ENCODE peak calls at places on chromosome 19, in ten cellular contexts. One of them, this sample, is unnamed.

GRCh38 chr19:8605514-8605913 is 5.0 kb downstream of the ADAMTS10 start:
- DNase-seq in stimulated activated effector memory CD8-positive, alpha-beta T cell treated with anti-CD3 and anti-CD28 coated beads, Interleukin-12 subunit alpha, Interleukin-12 subunit beta, amount 100 ng/mL, for 72 hours: no peak
- DNase-seq in stimulated activated CD8-positive, alpha-beta memory T cell treated with anti-CD3 and anti-CD28 coated beads, Interleukin-4, amount 100 ng/mL, for 1 hour: no peak
- DNase-seq in activated CD4-positive, alpha-beta T cell treated with anti-CD3 and anti-CD28 coated beads for 24 hours: no peak
- DNase-seq in right lobe of liver: no peak
- DNase-seq in keratinocyte: no peak
- DNase-seq in NCI-H69: no peak
- DNase-seq in fibroblast of mammary gland: no peak
- DNase-seq in stimulated activated CD4-positive, alpha-beta T cell treated with anti-CD3 and anti-CD28 coated beads, Interleukin-15, amount 100 ng/mL, for 1 hour: no peak
- DNase-seq in spleen: no peak
- DNase-seq in this sample: no peak

GRCh38 chr19:4229179-4229931 is at the start of gene EBI3:
- DNase-seq in NCI-H69: peak
- DNase-seq in right lobe of liver: peak
- DNase-seq in keratinocyte: no peak
- DNase-seq in fibroblast of mammary gland: peak
- DNase-seq in stimulated activated CD4-positive, alpha-beta T cell treated with anti-CD3 and anti-CD28 coated beads, Interleukin-15, amount 100 ng/mL, for 1 hour: no peak
- DNase-seq in stimulated activated effector memory CD8-positive, alpha-beta T cell treated with anti-CD3 and anti-CD28 coated beads, Interleukin-12 subunit alpha, Interleukin-12 subunit beta, amount 100 ng/mL, for 72 hours: peak
- DNase-seq in spleen: peak
- DNase-seq in activated CD4-positive, alpha-beta T cell treated with anti-CD3 and anti-CD28 coated beads for 24 hours: peak
- DNase-seq in stimulated activated CD8-positive, alpha-beta memory T cell treated with anti-CD3 and anti-CD28 coated beads, Interleukin-4, amount 100 ng/mL, for 1 hour: no peak
- DNase-seq in this sample: no peak

GRCh38 chr19:10797078-10797477 is 38.9 kb downstream of the TMED1 start:
- DNase-seq in stimulated activated CD8-positive, alpha-beta memory T cell treated with anti-CD3 and anti-CD28 coated beads, Interleukin-4, amount 100 ng/mL, for 1 hour: peak
- DNase-seq in activated CD4-positive, alpha-beta T cell treated with anti-CD3 and anti-CD28 coated beads for 24 hours: no peak
- DNase-seq in fibroblast of mammary gland: no peak
- DNase-seq in NCI-H69: no peak
- DNase-seq in stimulated activated CD4-positive, alpha-beta T cell treated with anti-CD3 and anti-CD28 coated beads, Interleukin-15, amount 100 ng/mL, for 1 hour: peak
- DNase-seq in keratinocyte: no peak
- DNase-seq in spleen: no peak
- DNase-seq in stimulated activated effector memory CD8-positive, alpha-beta T cell treated with anti-CD3 and anti-CD28 coated beads, Interleukin-12 subunit alpha, Interleukin-12 subunit beta, amount 100 ng/mL, for 72 hours: peak
- DNase-seq in right lobe of liver: no peak
- DNase-seq in this sample: no peak

GRCh38 chr19:16325161-16325527 is 518 bp downstream of the KLF2 start:
- DNase-seq in stimulated activated CD8-positive, alpha-beta memory T cell treated with anti-CD3 and anti-CD28 coated beads, Interleukin-4, amount 100 ng/mL, for 1 hour: no peak
- DNase-seq in stimulated activated CD4-positive, alpha-beta T cell treated with anti-CD3 and anti-CD28 coated beads, Interleukin-15, amount 100 ng/mL, for 1 hour: peak
- DNase-seq in spleen: peak
- DNase-seq in stimulated activated effector memory CD8-positive, alpha-beta T cell treated with anti-CD3 and anti-CD28 coated beads, Interleukin-12 subunit alpha, Interleukin-12 subunit beta, amount 100 ng/mL, for 72 hours: peak
- DNase-seq in keratinocyte: no peak
- DNase-seq in activated CD4-positive, alpha-beta T cell treated with anti-CD3 and anti-CD28 coated beads for 24 hours: no peak
- DNase-seq in fibroblast of mammary gland: no peak
- DNase-seq in right lobe of liver: peak
- DNase-seq in NCI-H69: peak
- DNase-seq in this sample: peak

GRCh38 chr19:7442423-7442822 is 46.4 kb downstream of the PEX11G start:
- DNase-seq in keratinocyte: no peak
- DNase-seq in stimulated activated effector memory CD8-positive, alpha-beta T cell treated with anti-CD3 and anti-CD28 coated beads, Interleukin-12 subunit alpha, Interleukin-12 subunit beta, amount 100 ng/mL, for 72 hours: no peak
- DNase-seq in activated CD4-positive, alpha-beta T cell treated with anti-CD3 and anti-CD28 coated beads for 24 hours: no peak
- DNase-seq in spleen: no peak
- DNase-seq in right lobe of liver: no peak
- DNase-seq in NCI-H69: no peak
- DNase-seq in fibroblast of mammary gland: peak
- DNase-seq in stimulated activated CD8-positive, alpha-beta memory T cell treated with anti-CD3 and anti-CD28 coated beads, Interleukin-4, amount 100 ng/mL, for 1 hour: no peak
- DNase-seq in stimulated activated CD4-positive, alpha-beta T cell treated with anti-CD3 and anti-CD28 coated beads, Interleukin-15, amount 100 ng/mL, for 1 hour: no peak
- DNase-seq in this sample: no peak

GRCh38 chr19:47047931-47048399 is 459 bp downstream of the TMEM160 start:
- DNase-seq in activated CD4-positive, alpha-beta T cell treated with anti-CD3 and anti-CD28 coated beads for 24 hours: peak
- DNase-seq in stimulated activated CD4-positive, alpha-beta T cell treated with anti-CD3 and anti-CD28 coated beads, Interleukin-15, amount 100 ng/mL, for 1 hour: peak
- DNase-seq in right lobe of liver: peak
- DNase-seq in NCI-H69: peak
- DNase-seq in stimulated activated CD8-positive, alpha-beta memory T cell treated with anti-CD3 and anti-CD28 coated beads, Interleukin-4, amount 100 ng/mL, for 1 hour: peak
- DNase-seq in stimulated activated effector memory CD8-positive, alpha-beta T cell treated with anti-CD3 and anti-CD28 coated beads, Interleukin-12 subunit alpha, Interleukin-12 subunit beta, amount 100 ng/mL, for 72 hours: peak
- DNase-seq in spleen: peak
- DNase-seq in keratinocyte: peak
- DNase-seq in fibroblast of mammary gland: peak
- DNase-seq in this sample: peak

GRCh38 chr19:40806385-40807146 is 7.6 kb downstream of the EGLN2 start:
- DNase-seq in NCI-H69: peak
- DNase-seq in right lobe of liver: peak
- DNase-seq in stimulated activated CD8-positive, alpha-beta memory T cell treated with anti-CD3 and anti-CD28 coated beads, Interleukin-4, amount 100 ng/mL, for 1 hour: no peak
- DNase-seq in spleen: peak
- DNase-seq in stimulated activated effector memory CD8-positive, alpha-beta T cell treated with anti-CD3 and anti-CD28 coated beads, Interleukin-12 subunit alpha, Interleukin-12 subunit beta, amount 100 ng/mL, for 72 hours: peak
- DNase-seq in activated CD4-positive, alpha-beta T cell treated with anti-CD3 and anti-CD28 coated beads for 24 hours: peak
- DNase-seq in keratinocyte: peak
- DNase-seq in fibroblast of mammary gland: peak
- DNase-seq in stimulated activated CD4-positive, alpha-beta T cell treated with anti-CD3 and anti-CD28 coated beads, Interleukin-15, amount 100 ng/mL, for 1 hour: peak
- DNase-seq in this sample: peak

GRCh38 chr19:12779162-12779993 is 4.0 kb upstream of the HOOK2 start:
- DNase-seq in stimulated activated CD4-positive, alpha-beta T cell treated with anti-CD3 and anti-CD28 coated beads, Interleukin-15, amount 100 ng/mL, for 1 hour: no peak
- DNase-seq in activated CD4-positive, alpha-beta T cell treated with anti-CD3 and anti-CD28 coated beads for 24 hours: no peak
- DNase-seq in stimulated activated CD8-positive, alpha-beta memory T cell treated with anti-CD3 and anti-CD28 coated beads, Interleukin-4, amount 100 ng/mL, for 1 hour: no peak
- DNase-seq in stimulated activated effector memory CD8-positive, alpha-beta T cell treated with anti-CD3 and anti-CD28 coated beads, Interleukin-12 subunit alpha, Interleukin-12 subunit beta, amount 100 ng/mL, for 72 hours: peak
- DNase-seq in NCI-H69: peak
- DNase-seq in fibroblast of mammary gland: peak
- DNase-seq in right lobe of liver: peak
- DNase-seq in spleen: peak
- DNase-seq in keratinocyte: no peak
- DNase-seq in this sample: no peak

GRCh38 chr19:37472165-37472564 is 3.0 kb downstream of the ZNF570 start:
- DNase-seq in right lobe of liver: no peak
- DNase-seq in stimulated activated CD8-positive, alpha-beta memory T cell treated with anti-CD3 and anti-CD28 coated beads, Interleukin-4, amount 100 ng/mL, for 1 hour: no peak
- DNase-seq in stimulated activated effector memory CD8-positive, alpha-beta T cell treated with anti-CD3 and anti-CD28 coated beads, Interleukin-12 subunit alpha, Interleukin-12 subunit beta, amount 100 ng/mL, for 72 hours: no peak
- DNase-seq in stimulated activated CD4-positive, alpha-beta T cell treated with anti-CD3 and anti-CD28 coated beads, Interleukin-15, amount 100 ng/mL, for 1 hour: no peak
- DNase-seq in spleen: no peak
- DNase-seq in fibroblast of mammary gland: no peak
- DNase-seq in NCI-H69: no peak
- DNase-seq in keratinocyte: no peak
- DNase-seq in activated CD4-positive, alpha-beta T cell treated with anti-CD3 and anti-CD28 coated beads for 24 hours: no peak
- DNase-seq in this sample: no peak

GRCh38 chr19:33376931-33377557 is 3.5 kb downstream of the CEBPG start:
- DNase-seq in activated CD4-positive, alpha-beta T cell treated with anti-CD3 and anti-CD28 coated beads for 24 hours: no peak
- DNase-seq in stimulated activated effector memory CD8-positive, alpha-beta T cell treated with anti-CD3 and anti-CD28 coated beads, Interleukin-12 subunit alpha, Interleukin-12 subunit beta, amount 100 ng/mL, for 72 hours: no peak
- DNase-seq in NCI-H69: no peak
- DNase-seq in keratinocyte: peak
- DNase-seq in fibroblast of mammary gland: no peak
- DNase-seq in right lobe of liver: no peak
- DNase-seq in spleen: no peak
- DNase-seq in stimulated activated CD8-positive, alpha-beta memory T cell treated with anti-CD3 and anti-CD28 coated beads, Interleukin-4, amount 100 ng/mL, for 1 hour: no peak
- DNase-seq in stimulated activated CD4-positive, alpha-beta T cell treated with anti-CD3 and anti-CD28 coated beads, Interleukin-15, amount 100 ng/mL, for 1 hour: no peak
- DNase-seq in this sample: no peak

GRCh38 chr19:15280915-15281683 is 48.9 kb upstream of the EPHX3 start:
- DNase-seq in spleen: no peak
- DNase-seq in stimulated activated effector memory CD8-positive, alpha-beta T cell treated with anti-CD3 and anti-CD28 coated beads, Interleukin-12 subunit alpha, Interleukin-12 subunit beta, amount 100 ng/mL, for 72 hours: no peak
- DNase-seq in stimulated activated CD8-positive, alpha-beta memory T cell treated with anti-CD3 and anti-CD28 coated beads, Interleukin-4, amount 100 ng/mL, for 1 hour: no peak
- DNase-seq in right lobe of liver: peak
- DNase-seq in activated CD4-positive, alpha-beta T cell treated with anti-CD3 and anti-CD28 coated beads for 24 hours: no peak
- DNase-seq in keratinocyte: no peak
- DNase-seq in fibroblast of mammary gland: peak
- DNase-seq in NCI-H69: peak
- DNase-seq in stimulated activated CD4-positive, alpha-beta T cell treated with anti-CD3 and anti-CD28 coated beads, Interleukin-15, amount 100 ng/mL, for 1 hour: no peak
- DNase-seq in this sample: peak

GRCh38 chr19:41894350-41894749 is 11.4 kb downstream of the ARHGEF1 start:
- DNase-seq in activated CD4-positive, alpha-beta T cell treated with anti-CD3 and anti-CD28 coated beads for 24 hours: no peak
- DNase-seq in NCI-H69: no peak
- DNase-seq in fibroblast of mammary gland: no peak
- DNase-seq in right lobe of liver: no peak
- DNase-seq in stimulated activated CD4-positive, alpha-beta T cell treated with anti-CD3 and anti-CD28 coated beads, Interleukin-15, amount 100 ng/mL, for 1 hour: no peak
- DNase-seq in keratinocyte: no peak
- DNase-seq in stimulated activated CD8-positive, alpha-beta memory T cell treated with anti-CD3 and anti-CD28 coated beads, Interleukin-4, amount 100 ng/mL, for 1 hour: no peak
- DNase-seq in spleen: no peak
- DNase-seq in stimulated activated effector memory CD8-positive, alpha-beta T cell treated with anti-CD3 and anti-CD28 coated beads, Interleukin-12 subunit alpha, Interleukin-12 subunit beta, amount 100 ng/mL, for 72 hours: no peak
- DNase-seq in this sample: no peak

GRCh38 chr19:35495107-35496064 is 5.1 kb upstream of the KRTDAP start:
- DNase-seq in right lobe of liver: peak
- DNase-seq in stimulated activated CD8-positive, alpha-beta memory T cell treated with anti-CD3 and anti-CD28 coated beads, Interleukin-4, amount 100 ng/mL, for 1 hour: peak
- DNase-seq in stimulated activated effector memory CD8-positive, alpha-beta T cell treated with anti-CD3 and anti-CD28 coated beads, Interleukin-12 subunit alpha, Interleukin-12 subunit beta, amount 100 ng/mL, for 72 hours: peak
- DNase-seq in stimulated activated CD4-positive, alpha-beta T cell treated with anti-CD3 and anti-CD28 coated beads, Interleukin-15, amount 100 ng/mL, for 1 hour: peak
- DNase-seq in keratinocyte: no peak
- DNase-seq in spleen: peak
- DNase-seq in fibroblast of mammary gland: peak
- DNase-seq in NCI-H69: peak
- DNase-seq in activated CD4-positive, alpha-beta T cell treated with anti-CD3 and anti-CD28 coated beads for 24 hours: peak
- DNase-seq in this sample: peak

GRCh38 chr19:47102561-47103135 is 10.9 kb downstream of the ZC3H4 start:
- DNase-seq in stimulated activated effector memory CD8-positive, alpha-beta T cell treated with anti-CD3 and anti-CD28 coated beads, Interleukin-12 subunit alpha, Interleukin-12 subunit beta, amount 100 ng/mL, for 72 hours: no peak
- DNase-seq in NCI-H69: no peak
- DNase-seq in activated CD4-positive, alpha-beta T cell treated with anti-CD3 and anti-CD28 coated beads for 24 hours: no peak
- DNase-seq in right lobe of liver: no peak
- DNase-seq in fibroblast of mammary gland: no peak
- DNase-seq in keratinocyte: no peak
- DNase-seq in spleen: peak
- DNase-seq in stimulated activated CD4-positive, alpha-beta T cell treated with anti-CD3 and anti-CD28 coated beads, Interleukin-15, amount 100 ng/mL, for 1 hour: no peak
- DNase-seq in stimulated activated CD8-positive, alpha-beta memory T cell treated with anti-CD3 and anti-CD28 coated beads, Interleukin-4, amount 100 ng/mL, for 1 hour: no peak
- DNase-seq in this sample: no peak

GRCh38 chr19:30360378-30361106 is 11.6 kb upstream of the ZNF536 start:
- DNase-seq in NCI-H69: no peak
- DNase-seq in right lobe of liver: no peak
- DNase-seq in stimulated activated CD8-positive, alpha-beta memory T cell treated with anti-CD3 and anti-CD28 coated beads, Interleukin-4, amount 100 ng/mL, for 1 hour: no peak
- DNase-seq in fibroblast of mammary gland: no peak
- DNase-seq in stimulated activated effector memory CD8-positive, alpha-beta T cell treated with anti-CD3 and anti-CD28 coated beads, Interleukin-12 subunit alpha, Interleukin-12 subunit beta, amount 100 ng/mL, for 72 hours: no peak
- DNase-seq in keratinocyte: no peak
- DNase-seq in activated CD4-positive, alpha-beta T cell treated with anti-CD3 and anti-CD28 coated beads for 24 hours: no peak
- DNase-seq in spleen: no peak
- DNase-seq in stimulated activated CD4-positive, alpha-beta T cell treated with anti-CD3 and anti-CD28 coated beads, Interleukin-15, amount 100 ng/mL, for 1 hour: no peak
- DNase-seq in this sample: no peak

GRCh38 chr19:46347985-46348384 is 1.1 kb downstream of the PPP5C start:
- DNase-seq in activated CD4-positive, alpha-beta T cell treated with anti-CD3 and anti-CD28 coated beads for 24 hours: no peak
- DNase-seq in fibroblast of mammary gland: no peak
- DNase-seq in keratinocyte: no peak
- DNase-seq in stimulated activated effector memory CD8-positive, alpha-beta T cell treated with anti-CD3 and anti-CD28 coated beads, Interleukin-12 subunit alpha, Interleukin-12 subunit beta, amount 100 ng/mL, for 72 hours: no peak
- DNase-seq in NCI-H69: no peak
- DNase-seq in stimulated activated CD4-positive, alpha-beta T cell treated with anti-CD3 and anti-CD28 coated beads, Interleukin-15, amount 100 ng/mL, for 1 hour: no peak
- DNase-seq in spleen: no peak
- DNase-seq in stimulated activated CD8-positive, alpha-beta memory T cell treated with anti-CD3 and anti-CD28 coated beads, Interleukin-4, amount 100 ng/mL, for 1 hour: no peak
- DNase-seq in right lobe of liver: no peak
- DNase-seq in this sample: no peak

GRCh38 chr19:42175952-42176648 is 41.4 kb downstream of the DEDD2 start:
- DNase-seq in NCI-H69: peak
- DNase-seq in stimulated activated CD4-positive, alpha-beta T cell treated with anti-CD3 and anti-CD28 coated beads, Interleukin-15, amount 100 ng/mL, for 1 hour: no peak
- DNase-seq in activated CD4-positive, alpha-beta T cell treated with anti-CD3 and anti-CD28 coated beads for 24 hours: no peak
- DNase-seq in right lobe of liver: no peak
- DNase-seq in keratinocyte: no peak
- DNase-seq in stimulated activated effector memory CD8-positive, alpha-beta T cell treated with anti-CD3 and anti-CD28 coated beads, Interleukin-12 subunit alpha, Interleukin-12 subunit beta, amount 100 ng/mL, for 72 hours: peak
- DNase-seq in fibroblast of mammary gland: no peak
- DNase-seq in spleen: no peak
- DNase-seq in stimulated activated CD8-positive, alpha-beta memory T cell treated with anti-CD3 and anti-CD28 coated beads, Interleukin-4, amount 100 ng/mL, for 1 hour: no peak
- DNase-seq in this sample: no peak

GRCh38 chr19:38721977-38722773 is 22.1 kb downstream of the CAPN12 start:
- DNase-seq in right lobe of liver: no peak
- DNase-seq in stimulated activated effector memory CD8-positive, alpha-beta T cell treated with anti-CD3 and anti-CD28 coated beads, Interleukin-12 subunit alpha, Interleukin-12 subunit beta, amount 100 ng/mL, for 72 hours: no peak
- DNase-seq in stimulated activated CD8-positive, alpha-beta memory T cell treated with anti-CD3 and anti-CD28 coated beads, Interleukin-4, amount 100 ng/mL, for 1 hour: no peak
- DNase-seq in NCI-H69: no peak
- DNase-seq in fibroblast of mammary gland: no peak
- DNase-seq in keratinocyte: no peak
- DNase-seq in activated CD4-positive, alpha-beta T cell treated with anti-CD3 and anti-CD28 coated beads for 24 hours: no peak
- DNase-seq in spleen: no peak
- DNase-seq in stimulated activated CD4-positive, alpha-beta T cell treated with anti-CD3 and anti-CD28 coated beads, Interleukin-15, amount 100 ng/mL, for 1 hour: no peak
- DNase-seq in this sample: no peak

GRCh38 chr19:15469513-15470297 is 5.4 kb upstream of the RASAL3 start:
- DNase-seq in stimulated activated effector memory CD8-positive, alpha-beta T cell treated with anti-CD3 and anti-CD28 coated beads, Interleukin-12 subunit alpha, Interleukin-12 subunit beta, amount 100 ng/mL, for 72 hours: no peak
- DNase-seq in activated CD4-positive, alpha-beta T cell treated with anti-CD3 and anti-CD28 coated beads for 24 hours: no peak
- DNase-seq in stimulated activated CD8-positive, alpha-beta memory T cell treated with anti-CD3 and anti-CD28 coated beads, Interleukin-4, amount 100 ng/mL, for 1 hour: no peak
- DNase-seq in keratinocyte: no peak
- DNase-seq in fibroblast of mammary gland: no peak
- DNase-seq in spleen: peak
- DNase-seq in right lobe of liver: no peak
- DNase-seq in stimulated activated CD4-positive, alpha-beta T cell treated with anti-CD3 and anti-CD28 coated beads, Interleukin-15, amount 100 ng/mL, for 1 hour: no peak
- DNase-seq in NCI-H69: no peak
- DNase-seq in this sample: peak

GRCh38 chr19:28905996-28906395 is 307.0 kb downstream of the UQCRFS1 start:
- DNase-seq in keratinocyte: no peak
- DNase-seq in stimulated activated CD8-positive, alpha-beta memory T cell treated with anti-CD3 and anti-CD28 coated beads, Interleukin-4, amount 100 ng/mL, for 1 hour: no peak
- DNase-seq in right lobe of liver: no peak
- DNase-seq in stimulated activated CD4-positive, alpha-beta T cell treated with anti-CD3 and anti-CD28 coated beads, Interleukin-15, amount 100 ng/mL, for 1 hour: no peak
- DNase-seq in fibroblast of mammary gland: peak
- DNase-seq in activated CD4-positive, alpha-beta T cell treated with anti-CD3 and anti-CD28 coated beads for 24 hours: no peak
- DNase-seq in NCI-H69: no peak
- DNase-seq in spleen: no peak
- DNase-seq in stimulated activated effector memory CD8-positive, alpha-beta T cell treated with anti-CD3 and anti-CD28 coated beads, Interleukin-12 subunit alpha, Interleukin-12 subunit beta, amount 100 ng/mL, for 72 hours: no peak
- DNase-seq in this sample: no peak

GRCh38 chr19:16141043-16141442 is 2.4 kb upstream of the HSH2D start:
- DNase-seq in stimulated activated CD4-positive, alpha-beta T cell treated with anti-CD3 and anti-CD28 coated beads, Interleukin-15, amount 100 ng/mL, for 1 hour: no peak
- DNase-seq in stimulated activated effector memory CD8-positive, alpha-beta T cell treated with anti-CD3 and anti-CD28 coated beads, Interleukin-12 subunit alpha, Interleukin-12 subunit beta, amount 100 ng/mL, for 72 hours: peak
- DNase-seq in NCI-H69: no peak
- DNase-seq in spleen: peak
- DNase-seq in activated CD4-positive, alpha-beta T cell treated with anti-CD3 and anti-CD28 coated beads for 24 hours: no peak
- DNase-seq in fibroblast of mammary gland: no peak
- DNase-seq in stimulated activated CD8-positive, alpha-beta memory T cell treated with anti-CD3 and anti-CD28 coated beads, Interleukin-4, amount 100 ng/mL, for 1 hour: no peak
- DNase-seq in keratinocyte: no peak
- DNase-seq in right lobe of liver: no peak
- DNase-seq in this sample: no peak

This sample was measured in upper lobe of right lung.